ENCODE peak calls at places on chromosomes 12 and 14, in four cellular contexts. One of them, this sample, is unnamed.

GRCh38 chr12:122891661-122892525 is 4.0 kb downstream of the VPS37B start:
- DNase-seq in PC-9: no peak
- DNase-seq in fibroblast of lung: peak
- DNase-seq in choroid plexus epithelial cell: peak
- DNase-seq in this sample: no peak

GRCh38 chr12:123269980-123270379 is 1.7 kb downstream of the CDK2AP1 start:
- DNase-seq in choroid plexus epithelial cell: no peak
- DNase-seq in PC-9: no peak
- DNase-seq in fibroblast of lung: no peak
- DNase-seq in this sample: no peak

GRCh38 chr12:102406033-102406584 is 74.3 kb downstream of the IGF1 start:
- DNase-seq in PC-9: no peak
- DNase-seq in choroid plexus epithelial cell: peak
- DNase-seq in fibroblast of lung: peak
- DNase-seq in this sample: no peak

GRCh38 chr12:68793975-68794652 is 13.9 kb upstream of the MDM2 start:
- DNase-seq in fibroblast of lung: no peak
- DNase-seq in choroid plexus epithelial cell: no peak
- DNase-seq in PC-9: no peak
- DNase-seq in this sample: no peak

GRCh38 chr14:33590891-33591630 is 359.8 kb downstream of the EGLN3 start:
- DNase-seq in choroid plexus epithelial cell: peak
- DNase-seq in PC-9: no peak
- DNase-seq in fibroblast of lung: no peak
- DNase-seq in this sample: no peak

GRCh38 chr12:9372202-9372601 is 164.0 kb upstream of the PZP start:
- DNase-seq in fibroblast of lung: peak
- DNase-seq in choroid plexus epithelial cell: peak
- DNase-seq in PC-9: no peak
- DNase-seq in this sample: no peak

GRCh38 chr14:61561144-61561543 is 134.2 kb upstream of the HIF1A start:
- DNase-seq in choroid plexus epithelial cell: peak
- DNase-seq in PC-9: no peak
- DNase-seq in fibroblast of lung: peak
- DNase-seq in this sample: no peak

GRCh38 chr12:121224591-121224990 is 14.7 kb downstream of the P2RX4 start:
- DNase-seq in choroid plexus epithelial cell: no peak
- DNase-seq in PC-9: no peak
- DNase-seq in fibroblast of lung: no peak
- DNase-seq in this sample: no peak

GRCh38 chr12:13362260-13362841 is 165.8 kb downstream of the EMP1 start:
- DNase-seq in fibroblast of lung: peak
- DNase-seq in PC-9: peak
- DNase-seq in choroid plexus epithelial cell: peak
- DNase-seq in this sample: no peak

GRCh38 chr12:92035477-92035876 is 110.2 kb downstream of the BTG1 start:
- DNase-seq in choroid plexus epithelial cell: no peak
- DNase-seq in PC-9: no peak
- DNase-seq in fibroblast of lung: no peak
- DNase-seq in this sample: no peak

GRCh38 chr14:85333313-85333712 is 196.6 kb upstream of the FLRT2 start:
- DNase-seq in choroid plexus epithelial cell: peak
- DNase-seq in fibroblast of lung: peak
- DNase-seq in PC-9: peak
- DNase-seq in this sample: no peak

GRCh38 chr12:7060353-7060954 is at the start of gene C1S:
- DNase-seq in PC-9: peak
- DNase-seq in fibroblast of lung: peak
- DNase-seq in choroid plexus epithelial cell: peak
- DNase-seq in this sample: peak

GRCh38 chr14:91361236-91361811 is 56.3 kb downstream of the CCDC88C start:
- DNase-seq in choroid plexus epithelial cell: peak
- DNase-seq in PC-9: no peak
- DNase-seq in fibroblast of lung: peak
- DNase-seq in this sample: no peak

GRCh38 chr14:85222344-85222743 is 307.6 kb upstream of the FLRT2 start:
- DNase-seq in PC-9: no peak
- DNase-seq in fibroblast of lung: no peak
- DNase-seq in choroid plexus epithelial cell: no peak
- DNase-seq in this sample: no peak

GRCh38 chr12:53956251-53956887 is 1.7 kb downstream of the HOXC12 start:
- DNase-seq in choroid plexus epithelial cell: no peak
- DNase-seq in PC-9: no peak
- DNase-seq in fibroblast of lung: no peak
- DNase-seq in this sample: no peak
- TF ChIP-seq CTCF in choroid plexus epithelial cell: no peak
- TF ChIP-seq CTCF in PC-9: no peak
- TF ChIP-seq CTCF in fibroblast of lung: no peak
- TF ChIP-seq CTCF in this sample: no peak

DNA sequence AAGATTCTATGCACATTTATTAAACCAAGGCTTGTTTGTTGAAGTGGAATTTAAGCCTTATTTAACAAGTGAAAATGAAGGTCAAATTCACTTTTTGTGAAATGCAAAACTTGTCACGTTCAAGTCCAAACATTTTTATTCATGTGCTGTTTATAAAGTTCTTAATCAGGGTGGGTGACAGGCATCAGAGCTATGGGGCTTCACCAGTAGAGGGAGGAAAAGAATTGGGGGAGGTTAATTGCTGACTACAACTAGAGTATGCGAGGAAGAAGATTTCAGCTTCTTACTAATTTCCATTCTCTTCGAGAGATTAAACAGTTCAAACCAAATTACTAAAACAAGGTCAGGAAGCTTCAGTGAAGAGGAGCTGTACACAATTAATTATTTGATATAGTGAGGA is 9.7 kb downstream of the MOK start:
- DNase-seq in choroid plexus epithelial cell: peak
- DNase-seq in PC-9: no peak
- DNase-seq in fibroblast of lung: peak
- DNase-seq in this sample: no peak
- TF ChIP-seq CTCF in choroid plexus epithelial cell: peak
- TF ChIP-seq CTCF in PC-9: no peak
- TF ChIP-seq CTCF in fibroblast of lung: peak
- TF ChIP-seq CTCF in this sample: peak

GRCh38 chr14:22813145-22813544 is 2.1 kb downstream of the SLC7A7 start:
- DNase-seq in PC-9: no peak
- DNase-seq in fibroblast of lung: no peak
- DNase-seq in choroid plexus epithelial cell: no peak
- DNase-seq in this sample: no peak
- TF ChIP-seq CTCF in PC-9: no peak
- TF ChIP-seq CTCF in fibroblast of lung: no peak
- TF ChIP-seq CTCF in choroid plexus epithelial cell: no peak
- TF ChIP-seq CTCF in this sample: no peak

GRCh38 chr12:28383368-28383767 is 193.1 kb downstream of the CCDC91 start:
- DNase-seq in fibroblast of lung: no peak
- DNase-seq in PC-9: no peak
- DNase-seq in choroid plexus epithelial cell: no peak
- DNase-seq in this sample: no peak

GRCh38 chr12:28390716-28391452 is 200.6 kb downstream of the CCDC91 start:
- DNase-seq in fibroblast of lung: peak
- DNase-seq in PC-9: no peak
- DNase-seq in choroid plexus epithelial cell: peak
- DNase-seq in this sample: no peak

DNA sequence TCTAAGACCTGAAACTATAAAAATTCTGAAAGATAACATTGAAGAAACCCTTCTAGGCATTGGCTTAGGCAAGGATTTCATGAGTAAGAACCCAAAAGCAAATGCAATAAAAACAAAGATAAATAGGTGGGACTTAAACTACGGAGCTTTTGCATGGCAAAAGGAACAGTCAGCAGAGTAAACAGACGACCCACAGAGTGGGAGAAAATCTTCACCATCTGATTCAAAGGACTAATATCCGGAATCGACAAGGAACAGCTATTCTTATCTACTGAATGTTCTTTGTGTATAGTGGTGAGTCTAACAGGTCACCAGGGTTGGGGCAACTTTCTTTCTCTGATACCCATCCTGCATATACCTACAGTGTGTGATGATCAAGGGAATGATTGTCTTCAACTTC is 198.6 kb downstream of the CCDC91 start:
- DNase-seq in fibroblast of lung: no peak
- DNase-seq in choroid plexus epithelial cell: no peak
- DNase-seq in PC-9: no peak
- DNase-seq in this sample: no peak
- TF ChIP-seq CTCF in fibroblast of lung: no peak
- TF ChIP-seq CTCF in choroid plexus epithelial cell: no peak
- TF ChIP-seq CTCF in PC-9: no peak
- TF ChIP-seq CTCF in this sample: no peak

GRCh38 chr12:44497044-44497443 is 379.1 kb downstream of the NELL2 start:
- DNase-seq in PC-9: no peak
- DNase-seq in fibroblast of lung: no peak
- DNase-seq in choroid plexus epithelial cell: no peak
- DNase-seq in this sample: no peak
- TF ChIP-seq CTCF in PC-9: peak
- TF ChIP-seq CTCF in fibroblast of lung: no peak
- TF ChIP-seq CTCF in choroid plexus epithelial cell: no peak
- TF ChIP-seq CTCF in this sample: no peak

GRCh38 chr14:51957950-51958349 is 31.4 kb upstream of the RTRAF start:
- DNase-seq in choroid plexus epithelial cell: peak
- DNase-seq in PC-9: no peak
- DNase-seq in fibroblast of lung: peak
- DNase-seq in this sample: no peak

GRCh38 chr14:51950007-51950406 is 39.3 kb upstream of the RTRAF start:
- DNase-seq in PC-9: no peak
- DNase-seq in fibroblast of lung: peak
- DNase-seq in choroid plexus epithelial cell: no peak
- DNase-seq in this sample: no peak

GRCh38 chr14:51959928-51960327 is 29.4 kb upstream of the RTRAF start:
- DNase-seq in choroid plexus epithelial cell: no peak
- DNase-seq in fibroblast of lung: no peak
- DNase-seq in PC-9: no peak
- DNase-seq in this sample: no peak

GRCh38 chr14:51953996-51954395 is 35.4 kb upstream of the RTRAF start:
- DNase-seq in choroid plexus epithelial cell: no peak
- DNase-seq in PC-9: no peak
- DNase-seq in fibroblast of lung: no peak
- DNase-seq in this sample: no peak

GRCh38 chr14:51954657-51955056 is 34.7 kb upstream of the RTRAF start:
- DNase-seq in fibroblast of lung: no peak
- DNase-seq in PC-9: no peak
- DNase-seq in choroid plexus epithelial cell: no peak
- DNase-seq in this sample: no peak
- TF ChIP-seq CTCF in fibroblast of lung: no peak
- TF ChIP-seq CTCF in PC-9: no peak
- TF ChIP-seq CTCF in choroid plexus epithelial cell: no peak
- TF ChIP-seq CTCF in this sample: no peak

DNA sequence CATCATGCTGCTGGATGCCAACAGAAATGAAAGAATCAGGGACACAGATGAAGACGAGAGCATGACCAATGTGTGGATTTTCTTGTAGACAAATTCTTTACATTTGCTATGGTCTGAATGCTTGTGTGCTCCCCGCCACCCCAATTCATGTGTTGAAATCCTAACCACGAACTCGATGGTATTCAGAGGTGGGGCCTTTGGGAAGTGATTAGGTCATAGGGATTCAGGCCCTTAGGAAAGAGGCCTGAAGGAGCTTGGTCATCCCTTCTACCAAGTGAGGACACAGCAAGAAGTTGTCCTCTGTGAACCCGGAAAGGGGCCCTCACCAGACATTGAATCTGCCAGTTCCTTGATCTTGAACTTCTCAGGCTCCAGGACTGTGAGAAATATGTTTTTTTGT is 54.6 kb downstream of the C12orf75 start:
- DNase-seq in fibroblast of lung: peak
- DNase-seq in choroid plexus epithelial cell: peak
- DNase-seq in PC-9: no peak
- DNase-seq in this sample: no peak
- TF ChIP-seq CTCF in fibroblast of lung: no peak
- TF ChIP-seq CTCF in choroid plexus epithelial cell: no peak
- TF ChIP-seq CTCF in PC-9: no peak
- TF ChIP-seq CTCF in this sample: no peak

GRCh38 chr12:11204173-11204572 is 17.4 kb upstream of the TAS2R42 start:
- DNase-seq in choroid plexus epithelial cell: no peak
- DNase-seq in PC-9: no peak
- DNase-seq in fibroblast of lung: no peak
- DNase-seq in this sample: no peak

GRCh38 chr12:11209098-11209497 is 22.4 kb upstream of the TAS2R42 start:
- DNase-seq in choroid plexus epithelial cell: no peak
- DNase-seq in fibroblast of lung: no peak
- DNase-seq in PC-9: no peak
- DNase-seq in this sample: no peak
- TF ChIP-seq CTCF in choroid plexus epithelial cell: no peak
- TF ChIP-seq CTCF in fibroblast of lung: no peak
- TF ChIP-seq CTCF in PC-9: no peak
- TF ChIP-seq CTCF in this sample: no peak